ENCODE peak calls at places on chromosomes 11 and 22, in five cellular contexts. One of them, this sample, is unnamed.

GRCh38 chr22:43148581-43148980 is 2.8 kb upstream of the TSPO start:
- DNase-seq in psoas muscle: no peak
- DNase-seq in dorsolateral prefrontal cortex: no peak
- DNase-seq in CD4-positive, alpha-beta memory T cell: no peak
- DNase-seq in GM06990: no peak
- DNase-seq in this sample: no peak

GRCh38 chr11:9600651-9601040 is 27.2 kb downstream of the WEE1 start:
- DNase-seq in CD4-positive, alpha-beta memory T cell: no peak
- DNase-seq in dorsolateral prefrontal cortex: no peak
- DNase-seq in GM06990: peak; percentile 56
- DNase-seq in psoas muscle: no peak
- DNase-seq in this sample: peak; percentile 33

GRCh38 chr11:116217006-116217405 is 555.8 kb downstream of the BUD13 start:
- DNase-seq in psoas muscle: no peak
- DNase-seq in CD4-positive, alpha-beta memory T cell: no peak
- DNase-seq in dorsolateral prefrontal cortex: peak; percentile 54
- DNase-seq in GM06990: no peak
- DNase-seq in this sample: peak; percentile 43

GRCh38 chr11:122843281-122844150 is 5.2 kb downstream of the CRTAM start:
- DNase-seq in GM06990: peak; percentile 56
- DNase-seq in psoas muscle: no peak
- DNase-seq in dorsolateral prefrontal cortex: no peak
- DNase-seq in CD4-positive, alpha-beta memory T cell: peak; percentile 50
- DNase-seq in this sample: no peak

GRCh38 chr11:105244157-105244820 is 104.7 kb upstream of the CARD18 start:
- DNase-seq in psoas muscle: no peak
- DNase-seq in GM06990: no peak
- DNase-seq in dorsolateral prefrontal cortex: no peak
- DNase-seq in CD4-positive, alpha-beta memory T cell: no peak
- DNase-seq in this sample: peak; percentile 94

GRCh38 chr11:72652133-72652532 is 22.1 kb downstream of the PDE2A start:
- DNase-seq in GM06990: no peak
- DNase-seq in dorsolateral prefrontal cortex: no peak
- DNase-seq in psoas muscle: no peak
- DNase-seq in CD4-positive, alpha-beta memory T cell: no peak
- DNase-seq in this sample: no peak

GRCh38 chr11:62439785-62440602 is 21.2 kb downstream of the SCGB1A1 start:
- DNase-seq in GM06990: no peak
- DNase-seq in psoas muscle: peak; percentile 62
- DNase-seq in dorsolateral prefrontal cortex: no peak
- DNase-seq in CD4-positive, alpha-beta memory T cell: no peak
- DNase-seq in this sample: peak; percentile 81

GRCh38 chr11:118998388-118998717 is 415 bp downstream of the CENATAC start:
- DNase-seq in GM06990: no peak
- DNase-seq in CD4-positive, alpha-beta memory T cell: no peak
- DNase-seq in psoas muscle: no peak
- DNase-seq in dorsolateral prefrontal cortex: no peak
- DNase-seq in this sample: no peak

GRCh38 chr22:45014658-45015057 is 4.9 kb upstream of the PHF21B start:
- DNase-seq in dorsolateral prefrontal cortex: no peak
- DNase-seq in CD4-positive, alpha-beta memory T cell: no peak
- DNase-seq in psoas muscle: no peak
- DNase-seq in GM06990: no peak
- DNase-seq in this sample: no peak

GRCh38 chr22:44570476-44571445 is 72.7 kb upstream of the RTL6 start:
- DNase-seq in GM06990: no peak
- DNase-seq in dorsolateral prefrontal cortex: peak; percentile 22
- DNase-seq in psoas muscle: no peak
- DNase-seq in CD4-positive, alpha-beta memory T cell: no peak
- DNase-seq in this sample: no peak

GRCh38 chr11:61162092-61162935 is 1.1 kb upstream of the VPS37C start:
- DNase-seq in GM06990: no peak
- DNase-seq in CD4-positive, alpha-beta memory T cell: peak; percentile 7
- DNase-seq in psoas muscle: no peak
- DNase-seq in dorsolateral prefrontal cortex: peak; percentile 53
- DNase-seq in this sample: no peak

GRCh38 chr11:126482586-126483108 is 127.2 kb downstream of the ST3GAL4 start:
- DNase-seq in CD4-positive, alpha-beta memory T cell: no peak
- DNase-seq in dorsolateral prefrontal cortex: no peak
- DNase-seq in psoas muscle: no peak
- DNase-seq in GM06990: no peak
- DNase-seq in this sample: no peak

GRCh38 chr11:120917536-120918239 is 106.2 kb upstream of the TBCEL start:
- DNase-seq in CD4-positive, alpha-beta memory T cell: no peak
- DNase-seq in psoas muscle: no peak
- DNase-seq in GM06990: no peak
- DNase-seq in dorsolateral prefrontal cortex: no peak
- DNase-seq in this sample: no peak

GRCh38 chr11:27679136-27680015 is 20.9 kb downstream of the BDNF start:
- DNase-seq in GM06990: no peak
- DNase-seq in dorsolateral prefrontal cortex: no peak
- DNase-seq in psoas muscle: no peak
- DNase-seq in CD4-positive, alpha-beta memory T cell: no peak
- DNase-seq in this sample: no peak

GRCh38 chr22:17890892-17891291 is 116.6 kb upstream of the BID start:
- DNase-seq in dorsolateral prefrontal cortex: no peak
- DNase-seq in CD4-positive, alpha-beta memory T cell: no peak
- DNase-seq in GM06990: no peak
- DNase-seq in psoas muscle: no peak
- DNase-seq in this sample: no peak

GRCh38 chr11:42179211-42179610 is 719.8 kb upstream of the LRRC4C start:
- DNase-seq in CD4-positive, alpha-beta memory T cell: no peak
- DNase-seq in psoas muscle: no peak
- DNase-seq in GM06990: no peak
- DNase-seq in dorsolateral prefrontal cortex: no peak
- DNase-seq in this sample: no peak

GRCh38 chr11:44066732-44067131 is 662 bp downstream of the ACCS start:
- DNase-seq in CD4-positive, alpha-beta memory T cell: no peak
- DNase-seq in GM06990: no peak
- DNase-seq in psoas muscle: no peak
- DNase-seq in dorsolateral prefrontal cortex: no peak
- DNase-seq in this sample: peak; percentile 65

GRCh38 chr22:19853879-19854777 is 546 bp downstream of the GNB1L start:
- DNase-seq in CD4-positive, alpha-beta memory T cell: peak; percentile 19
- DNase-seq in GM06990: peak; percentile 41
- DNase-seq in psoas muscle: no peak
- DNase-seq in dorsolateral prefrontal cortex: no peak
- DNase-seq in this sample: no peak

GRCh38 chr11:120404495-120404894 is 68.3 kb downstream of the ARHGEF12 start:
- DNase-seq in GM06990: no peak
- DNase-seq in CD4-positive, alpha-beta memory T cell: no peak
- DNase-seq in psoas muscle: no peak
- DNase-seq in dorsolateral prefrontal cortex: no peak
- DNase-seq in this sample: no peak

GRCh38 chr22:49879871-49880270 is 26.2 kb downstream of the ZBED4 start:
- DNase-seq in GM06990: no peak
- DNase-seq in CD4-positive, alpha-beta memory T cell: no peak
- DNase-seq in psoas muscle: no peak
- DNase-seq in dorsolateral prefrontal cortex: no peak
- DNase-seq in this sample: no peak

GRCh38 chr11:43685483-43685882 is 4.9 kb downstream of the HSD17B12 start:
- DNase-seq in dorsolateral prefrontal cortex: no peak
- DNase-seq in psoas muscle: no peak
- DNase-seq in GM06990: no peak
- DNase-seq in CD4-positive, alpha-beta memory T cell: no peak
- DNase-seq in this sample: no peak

GRCh38 chr11:86202013-86202336 is 42.6 kb upstream of the EED start:
- DNase-seq in psoas muscle: no peak
- DNase-seq in CD4-positive, alpha-beta memory T cell: peak; percentile 8
- DNase-seq in dorsolateral prefrontal cortex: no peak
- DNase-seq in GM06990: no peak
- DNase-seq in this sample: no peak
- H3K4me3 ChIP-seq in psoas muscle: peak overlapping the region; percentile 57
- H3K4me3 ChIP-seq in CD4-positive, alpha-beta memory T cell: peak overlapping the region; percentile 44
- H3K4me3 ChIP-seq in dorsolateral prefrontal cortex: peak overlapping the region; percentile 48
- H3K4me3 ChIP-seq in GM06990: peak overlapping the region; percentile 23
- H3K4me3 ChIP-seq in this sample: peak overlapping the region; percentile 39

GRCh38 chr11:1387961-1388762 is 1.6 kb upstream of the BRSK2 start:
- DNase-seq in psoas muscle: peak; percentile 11
- DNase-seq in CD4-positive, alpha-beta memory T cell: no peak
- DNase-seq in GM06990: no peak
- DNase-seq in dorsolateral prefrontal cortex: no peak
- DNase-seq in this sample: no peak
- H3K4me3 ChIP-seq in psoas muscle: no peak overlapping the region
- H3K4me3 ChIP-seq in CD4-positive, alpha-beta memory T cell: peak overlapping the region; percentile 58
- H3K4me3 ChIP-seq in GM06990: no peak overlapping the region
- H3K4me3 ChIP-seq in dorsolateral prefrontal cortex: peak overlapping the region; percentile 84
- H3K4me3 ChIP-seq in this sample: no peak overlapping the region

DNA sequence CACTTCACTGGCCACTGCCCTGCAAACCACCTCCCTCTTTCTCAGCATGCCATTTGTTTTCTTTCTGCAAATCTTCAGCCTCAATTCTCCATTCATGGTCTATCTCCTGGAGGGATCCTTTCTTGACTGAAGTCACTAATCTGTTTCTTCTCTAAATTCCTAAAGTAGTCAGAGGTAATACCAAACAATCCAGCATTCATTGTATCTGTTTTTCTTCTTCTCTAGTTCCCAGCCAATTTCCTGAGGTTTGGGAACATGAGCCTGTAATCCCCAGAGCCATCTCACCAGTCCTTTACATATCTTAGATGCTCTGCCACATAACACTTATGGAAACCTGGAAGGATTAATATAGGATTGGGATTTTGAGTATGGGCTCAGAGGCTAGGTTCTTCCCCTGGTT is 86.5 kb downstream of the MICAL2 start:
- DNase-seq in dorsolateral prefrontal cortex: no peak
- DNase-seq in psoas muscle: no peak
- DNase-seq in GM06990: no peak
- DNase-seq in CD4-positive, alpha-beta memory T cell: no peak
- DNase-seq in this sample: no peak
- H3K4me3 ChIP-seq in dorsolateral prefrontal cortex: no peak overlapping the region
- H3K4me3 ChIP-seq in psoas muscle: no peak overlapping the region
- H3K4me3 ChIP-seq in GM06990: no peak overlapping the region
- H3K4me3 ChIP-seq in CD4-positive, alpha-beta memory T cell: peak overlapping the region; percentile 65
- H3K4me3 ChIP-seq in this sample: no peak overlapping the region

DNA sequence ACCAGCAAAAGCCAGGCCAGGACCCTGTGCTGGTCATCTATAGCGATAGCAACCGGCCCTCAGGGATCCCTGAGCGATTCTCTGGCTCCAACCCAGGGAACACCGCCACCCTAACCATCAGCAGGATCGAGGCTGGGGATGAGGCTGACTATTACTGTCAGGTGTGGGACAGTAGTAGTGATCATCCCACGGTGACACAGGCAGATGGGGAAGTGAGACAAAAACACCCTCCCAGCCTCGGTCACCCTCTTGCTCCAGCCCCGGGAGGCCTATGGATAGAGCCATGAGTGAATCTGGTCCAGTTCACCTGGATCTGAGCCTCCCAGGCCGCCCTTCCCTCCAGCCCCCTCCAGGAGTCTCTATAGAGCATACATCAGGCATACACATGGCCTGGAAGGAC is 115.2 kb upstream of the IGLL5 start:
- DNase-seq in dorsolateral prefrontal cortex: no peak
- DNase-seq in CD4-positive, alpha-beta memory T cell: no peak
- DNase-seq in GM06990: no peak
- DNase-seq in psoas muscle: no peak
- DNase-seq in this sample: no peak
- H3K4me3 ChIP-seq in dorsolateral prefrontal cortex: no peak overlapping the region
- H3K4me3 ChIP-seq in CD4-positive, alpha-beta memory T cell: no peak overlapping the region
- H3K4me3 ChIP-seq in GM06990: no peak overlapping the region
- H3K4me3 ChIP-seq in psoas muscle: no peak overlapping the region
- H3K4me3 ChIP-seq in this sample: no peak overlapping the region